ENCODE peak calls at places on chromosomes 12 and 14, in five cellular contexts. A is HepG2, N is WTC11, P is K562, T is SK-N-SH. O is an unnamed sample.

GRCh38 chr12:25957898-25958253 is 606 bp upstream of the RASSF8 start:
- DNase-seq in A (no peak), N (no peak), P (no peak), T (no peak), O (peak)

GRCh38 chr12:76890407-76891143 is 11.8 kb upstream of the CSRP2 start:
- DNase-seq in A (no peak), N (no peak), P (no peak), T (no peak), O (no peak)

GRCh38 chr14:32469388-32470160 is 140.5 kb downstream of the AKAP6 start:
- DNase-seq in A (peak), N (no peak), P (peak), T (no peak), O (peak)

GRCh38 chr12:85441740-85442139 is 161.7 kb downstream of the ALX1 start:
- DNase-seq in A (peak), N (no peak), P (no peak), T (peak), O (peak)

GRCh38 chr14:99725774-99726537 is 41.9 kb downstream of the CYP46A1 start:
- DNase-seq in A (no peak), N (peak), P (no peak), T (no peak), O (no peak)

GRCh38 chr12:85923767-85924331 is 49.8 kb downstream of the NTS start:
- DNase-seq in A (no peak), N (no peak), P (peak), T (peak), O (peak)

GRCh38 chr12:115722181-115722580 is 555.3 kb downstream of the MED13L start:
- DNase-seq in A (no peak), N (no peak), P (no peak), T (no peak), O (no peak)

GRCh38 chr12:124094733-124095132 is 121.7 kb downstream of the ZNF664 start:
- DNase-seq in A (no peak), N (no peak), P (no peak), T (no peak), O (no peak)

GRCh38 chr12:32312049-32312670 is 87.2 kb upstream of the FGD4 start:
- DNase-seq in A (peak), N (no peak), P (peak), T (peak), O (peak)

GRCh38 chr14:90293766-90294471 is 37.6 kb downstream of the PSMC1 start:
- DNase-seq in A (no peak), N (no peak), P (no peak), T (no peak), O (no peak)

GRCh38 chr12:130796985-130797686 is 41.9 kb downstream of the STX2 start:
- DNase-seq in A (no peak), N (no peak), P (no peak), T (no peak), O (no peak)

GRCh38 chr14:101276309-101277091 is 284.8 kb upstream of the DIO3 start:
- DNase-seq in A (no peak), N (no peak), P (no peak), T (no peak), O (peak)

GRCh38 chr14:69443296-69443805 is 41.2 kb upstream of the PLEKHD1 start:
- DNase-seq in A (no peak), N (no peak), P (no peak), T (no peak), O (no peak)

GRCh38 chr14:69439516-69440270 is 41.2 kb downstream of the SLC39A9 start:
- DNase-seq in A (no peak), N (peak), P (peak), T (no peak), O (no peak)

GRCh38 chr14:69441948-69442347 is 42.6 kb upstream of the PLEKHD1 start:
- DNase-seq in A (no peak), N (no peak), P (no peak), T (no peak), O (no peak)
- TF ChIP-seq MAX in A (no peak), N (no peak), P (no peak), T (no peak), O (no peak)

DNA sequence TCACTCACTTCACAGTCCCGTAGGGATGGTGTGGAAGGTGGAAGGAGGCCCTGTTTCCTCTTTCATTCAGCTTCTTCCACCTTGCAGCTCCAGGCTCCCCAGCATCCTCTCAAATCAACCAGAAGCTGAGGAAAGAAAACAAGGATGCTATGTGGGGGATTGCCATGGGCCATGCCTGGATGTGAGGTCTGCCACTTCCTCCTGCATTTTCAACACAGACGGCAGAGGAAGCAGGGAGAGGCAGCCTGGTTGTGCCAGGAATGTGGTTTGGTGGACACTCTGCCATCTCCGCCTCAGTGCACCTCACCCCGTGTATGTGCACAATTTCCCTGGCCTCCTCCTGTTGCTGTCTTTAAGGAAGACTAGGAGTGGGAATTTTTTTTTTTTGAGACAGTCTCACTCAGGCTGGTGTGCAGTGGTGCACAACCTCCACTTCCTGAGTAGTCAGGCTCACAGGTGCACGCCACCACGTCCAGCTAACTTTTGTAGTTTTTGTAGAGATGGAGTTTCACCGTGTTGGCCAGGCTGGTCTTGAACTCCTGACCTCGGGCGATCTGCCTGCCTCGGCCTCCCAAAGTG is 99.2 kb downstream of the SLC15A4 start:
- DNase-seq in A (no peak), N (no peak), P (no peak), T (no peak), O (no peak)
- TF ChIP-seq MAX in A (no peak), N (no peak), P (no peak), T (no peak), O (no peak)

DNA sequence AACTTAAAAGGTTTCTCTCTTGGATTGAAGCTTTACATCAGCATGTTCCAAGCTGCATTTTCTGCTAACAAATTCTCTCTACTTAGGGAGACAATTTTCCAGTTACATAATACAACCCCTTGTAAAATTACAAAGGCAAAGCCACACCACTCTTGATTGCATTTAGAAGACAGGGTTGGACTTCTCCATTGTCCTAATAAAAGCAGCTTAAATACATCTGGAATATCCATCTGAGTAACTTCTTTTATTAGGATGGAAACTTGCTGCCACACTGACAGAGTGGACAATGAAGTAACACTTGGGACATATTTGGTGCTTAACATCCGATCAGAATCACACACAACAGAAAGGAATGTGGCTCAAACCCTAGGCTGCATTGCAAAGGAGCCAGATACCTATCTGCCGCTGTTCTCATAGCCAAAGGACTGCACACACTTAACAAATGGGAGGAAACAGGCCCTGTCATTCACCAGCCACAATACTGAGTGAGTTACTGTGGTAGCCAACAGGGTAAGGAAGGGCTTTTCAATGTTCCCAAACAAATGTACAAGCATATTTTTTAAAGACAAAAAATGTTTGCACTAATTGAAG is 157.2 kb downstream of the PAX9 start:
- DNase-seq in A (no peak), N (no peak), P (peak), T (no peak), O (no peak)
- TF ChIP-seq MAX in A (no peak), N (no peak), P (no peak), T (no peak), O (no peak)

GRCh38 chr12:91019455-91019854 is 14.7 kb upstream of the EPYC start:
- DNase-seq in A (no peak), N (no peak), P (no peak), T (no peak), O (no peak)

GRCh38 chr12:91021076-91021475 is 16.3 kb upstream of the EPYC start:
- DNase-seq in A (no peak), N (no peak), P (no peak), T (no peak), O (peak)

GRCh38 chr12:91017511-91018263 is 12.9 kb upstream of the EPYC start:
- DNase-seq in A (no peak), N (no peak), P (no peak), T (no peak), O (peak)

GRCh38 chr12:91023326-91024004 is 18.7 kb upstream of the EPYC start:
- DNase-seq in A (no peak), N (no peak), P (no peak), T (no peak), O (no peak)
- TF ChIP-seq MAX in A (no peak), N (no peak), P (no peak), T (peak), O (no peak)

GRCh38 chr14:102363182-102363952 is 626 bp downstream of the TECPR2 start:
- DNase-seq in A (no peak), N (peak), P (peak), T (no peak), O (peak)
- TF ChIP-seq MAX in A (no peak), N (no peak), P (no peak), T (no peak), O (no peak)

GRCh38 chr12:39824505-39825198 is 205.0 kb upstream of the ABCD2 start:
- DNase-seq in A (peak), N (no peak), P (no peak), T (peak), O (peak)
- TF ChIP-seq MAX in A (no peak), N (no peak), P (no peak), T (no peak), O (no peak)

O was measured in endothelial cell of umbilical vein.